ENCODE peak calls at places on chromosomes 4 and X, in ten cellular contexts. X, S, P, A, Z, M, T, L, H and Q are unnamed samples.

GRCh38 chr4:20192754-20193521 is 58.8 kb upstream of the SLIT2 start:
- ATAC-seq in L (no peak), Z (peak), S (no peak), H (no peak), T (no peak), P (no peak), X (no peak), A (no peak), M (no peak), Q (no peak)

GRCh38 chrX:23770142-23770541 is 12.8 kb upstream of the SAT1 start:
- ATAC-seq in Z (no peak), T (no peak), P (no peak), S (no peak), M (peak), L (no peak), A (no peak), H (no peak), X (no peak), Q (no peak)

GRCh38 chr4:38313999-38314561 is 349.9 kb upstream of the KLF3 start:
- ATAC-seq in P (no peak), L (no peak), Z (no peak), T (peak), X (no peak), A (peak), H (no peak), M (peak), S (no peak), Q (no peak)

GRCh38 chr4:157128395-157128794 is 52.4 kb downstream of the GLRB start:
- ATAC-seq in L (no peak), T (no peak), Z (no peak), S (no peak), H (no peak), X (no peak), P (no peak), A (no peak), M (no peak), Q (no peak)

GRCh38 chrX:78950157-78950556 is 5.0 kb downstream of the P2RY10 start:
- ATAC-seq in P (no peak), H (no peak), M (no peak), L (peak), S (no peak), A (no peak), T (no peak), Z (no peak), X (no peak), Q (no peak)

GRCh38 chr4:79540143-79540542 is 132.1 kb upstream of the GK2 start:
- ATAC-seq in P (no peak), T (no peak), H (no peak), A (no peak), S (no peak), Z (no peak), L (no peak), M (no peak), X (no peak), Q (no peak)

GRCh38 chr4:24686866-24687672 is 102.7 kb upstream of the DHX15 start:
- ATAC-seq in S (no peak), X (peak), L (no peak), P (no peak), Z (no peak), H (no peak), M (peak), T (no peak), A (peak), Q (peak)

GRCh38 chr4:184097240-184097619 is 120.4 kb downstream of the ENPP6 start:
- ATAC-seq in H (peak), X (peak), A (peak), P (no peak), M (no peak), T (peak), Z (peak), S (peak), L (no peak), Q (peak)

GRCh38 chr4:179597301-179597700 is 2155.1 kb upstream of the AGA start:
- ATAC-seq in H (no peak), S (no peak), Z (no peak), A (no peak), P (no peak), M (no peak), X (no peak), L (no peak), T (no peak), Q (no peak)

GRCh38 chr4:87035881-87036509 is 101.2 kb downstream of the AFF1 start:
- ATAC-seq in T (no peak), M (no peak), S (no peak), P (no peak), A (no peak), L (no peak), X (no peak), Z (no peak), H (no peak), Q (no peak)

GRCh38 chr4:152522754-152523153 is 13.1 kb downstream of the FBXW7 start:
- ATAC-seq in L (no peak), S (no peak), T (no peak), H (no peak), M (no peak), A (no peak), Z (no peak), P (no peak), X (no peak), Q (no peak)

GRCh38 chr4:137998666-137999429 is 243.3 kb downstream of the SLC7A11 start:
- ATAC-seq in X (no peak), S (no peak), M (no peak), A (no peak), H (no peak), P (no peak), T (peak), L (no peak), Z (no peak), Q (no peak)

GRCh38 chr4:115365185-115365584 is 251.8 kb upstream of the NDST4 start:
- ATAC-seq in T (no peak), L (no peak), X (no peak), S (no peak), Z (no peak), A (no peak), P (no peak), M (no peak), H (no peak), Q (no peak)

GRCh38 chrX:69077895-69078455 is 87.3 kb downstream of the PJA1 start:
- ATAC-seq in Z (no peak), T (no peak), M (no peak), A (no peak), L (no peak), H (no peak), X (no peak), S (no peak), P (no peak), Q (no peak)

GRCh38 chr4:150117094-150117493 is 38.8 kb downstream of the DCLK2 start:
- ATAC-seq in L (no peak), X (peak), S (no peak), T (no peak), M (no peak), Z (peak), A (no peak), P (peak), H (no peak), Q (no peak)

GRCh38 chr4:164501074-164501473 is 252.9 kb upstream of the SMIM31 start:
- ATAC-seq in M (no peak), T (no peak), A (no peak), Z (no peak), L (no peak), P (no peak), H (no peak), S (no peak), X (no peak), Q (no peak)

GRCh38 chr4:165454426-165454825 is 75.6 kb downstream of the CPE start:
- ATAC-seq in T (no peak), Z (no peak), A (no peak), P (no peak), L (no peak), M (peak), H (no peak), X (no peak), S (no peak), Q (no peak)

GRCh38 chr4:123588631-123589223 is 192.1 kb downstream of the SPRY1 start:
- ATAC-seq in M (peak), X (peak), P (peak), Z (peak), T (peak), A (peak), S (peak), L (no peak), H (peak), Q (peak)